ENCODE peak calls at places on chromosomes 13 and 19, in five cellular contexts. Q is GM23248, S is breast epithelium, Y is pancreas, D is uterus. I is an unnamed sample.

GRCh38 chr19:40006273-40006691 is 9.4 kb downstream of the ZNF546 start:
- DNase-seq in Q (peak; percentile 81), S (no peak), Y (no peak), D (no peak), I (no peak)

GRCh38 chr13:34006011-34006410 is 188.1 kb downstream of the RFC3 start:
- DNase-seq in Q (no peak), S (no peak), Y (no peak), D (no peak), I (no peak)

GRCh38 chr13:28338202-28338601 is 156.7 kb downstream of the FLT1 start:
- DNase-seq in Q (no peak), S (no peak), Y (no peak), D (no peak), I (no peak)

GRCh38 chr13:74443623-74444022 is 309.4 kb upstream of the KLF12 start:
- DNase-seq in Q (peak; percentile 85), S (no peak), Y (no peak), D (no peak), I (no peak)

GRCh38 chr19:45075215-45076028 is 856 bp downstream of the ZNF296 start:
- DNase-seq in Q (peak; percentile 26), S (peak; percentile 83), Y (peak; percentile 57), D (no peak), I (peak; percentile 23)

GRCh38 chr19:29872224-29872731 is 60.5 kb downstream of the CCNE1 start:
- DNase-seq in Q (peak; percentile 34), S (no peak), Y (no peak), D (no peak), I (no peak)

GRCh38 chr13:53848546-53848945 is 819.9 kb downstream of the OLFM4 start:
- DNase-seq in Q (no peak), S (no peak), Y (no peak), D (no peak), I (no peak)

GRCh38 chr13:79393564-79394249 is 12.3 kb downstream of the RBM26 start:
- DNase-seq in Q (no peak), S (no peak), Y (no peak), D (no peak), I (peak; percentile 61)

GRCh38 chr19:11418518-11419506 is at the start of gene RGL3:
- DNase-seq in Q (peak; percentile 47), S (no peak), Y (peak; percentile 73), D (no peak), I (no peak)

GRCh38 chr19:11420894-11421606 is 1.9 kb upstream of the RGL3 start:
- DNase-seq in Q (no peak), S (no peak), Y (peak; percentile 45), D (no peak), I (peak; percentile 19)

GRCh38 chr19:11421607-11422098 is 2.5 kb upstream of the RGL3 start:
- DNase-seq in Q (peak; percentile 32), S (no peak), Y (peak; percentile 68), D (no peak), I (no peak)

GRCh38 chr19:11422163-11423068 is 3.3 kb upstream of the RGL3 start:
- DNase-seq in Q (peak; percentile 74), S (peak; percentile 78), Y (peak; percentile 87), D (peak; percentile 55), I (peak; percentile 76)

GRCh38 chr19:11420429-11420893 is 1.3 kb upstream of the RGL3 start:
- DNase-seq in Q (peak; percentile 67), S (no peak), Y (peak; percentile 43), D (peak; percentile 60), I (no peak)
- H3K27ac ChIP-seq in Q (no peak overlapping the region), S (peak overlapping the region; percentile 18), Y (no peak overlapping the region), D (peak overlapping the region; percentile 50), I (no peak overlapping the region)

DNA sequence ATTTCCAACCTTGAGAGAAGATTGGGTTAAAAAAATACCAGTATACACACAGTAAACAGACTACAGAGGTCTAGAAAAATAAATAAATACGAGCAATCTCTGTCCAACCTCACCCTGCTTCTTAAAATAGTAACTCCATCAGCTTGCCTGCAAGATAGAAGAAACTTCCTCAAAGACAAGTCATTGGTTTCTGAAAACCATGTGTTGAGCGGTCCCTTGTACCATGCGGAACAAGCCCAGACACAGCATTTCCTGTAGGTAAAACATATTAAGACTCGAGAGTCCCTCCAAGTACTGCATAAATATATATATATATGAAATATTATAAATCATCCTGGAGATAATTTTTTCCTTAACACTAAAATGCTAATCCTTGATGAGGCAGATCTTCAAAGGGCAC is 157.4 kb downstream of the MZT1 start:
- DNase-seq in Q (no peak), S (no peak), Y (no peak), D (no peak), I (no peak)
- H3K4me3 ChIP-seq in Q (no peak overlapping the region), S (no peak overlapping the region), Y (no peak overlapping the region), D (no peak overlapping the region), I (no peak overlapping the region)

GRCh38 chr19:3407556-3408516 is 41.5 kb downstream of the NFIC start:
- DNase-seq in Q (peak; percentile 66), S (no peak), Y (no peak), D (peak; percentile 63), I (no peak)
- H3K4me1 ChIP-seq in Q (peaks cover 16% of the 10 kb centered on the region), S (peaks cover 15% of the 10 kb centered on the region), Y (peaks cover 38% of the 10 kb centered on the region), D (no peaks in the 10 kb centered on the region), I (no peaks in the 10 kb centered on the region)

DNA sequence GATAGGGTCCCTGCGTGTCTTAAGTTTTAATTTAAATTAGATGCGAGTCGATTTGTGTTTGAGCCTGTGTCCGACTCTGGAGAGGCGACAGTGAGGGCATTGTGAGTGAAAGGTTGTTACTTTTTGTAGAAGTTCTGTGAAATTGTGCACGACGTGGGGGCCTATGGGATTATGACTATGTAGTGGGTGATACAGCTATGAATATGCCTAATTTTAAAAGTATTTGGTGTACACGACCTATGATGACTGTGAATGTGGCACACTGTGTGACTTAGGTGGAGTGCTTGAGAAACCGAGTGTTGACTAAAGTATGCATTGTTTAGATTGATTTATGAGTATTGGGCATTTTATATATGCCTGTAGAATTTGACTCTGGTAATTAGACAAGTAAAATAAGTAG is 646 bp downstream of the ZNF567 start:
- DNase-seq in Q (peak; percentile 10), S (no peak), Y (no peak), D (no peak), I (no peak)
- H3K27ac ChIP-seq in Q (no peak overlapping the region), S (peak overlapping the region; percentile 87), Y (peak overlapping the region; percentile 63), D (no peak overlapping the region), I (peak overlapping the region; percentile 75)

I was measured in CD4-positive, alpha-beta memory T cell.